ENCODE peak calls at places on chromosomes 16 and 17, in six cellular contexts. One of them, this sample, is unnamed.
A peak's percentile ranks its signal among the peaks of the same experiment; 100 is the strongest.

GRCh38 chr16:12340151-12340733 is 363.7 kb downstream of the SNX29 start:
- DNase-seq in AG04449: no peak
- DNase-seq in 8988T: no peak
- DNase-seq in H1: no peak
- DNase-seq in stimulated activated CD4-positive, alpha-beta T cell treated with anti-CD3 and anti-CD28 coated beads, Interleukin-1b, Interleukin-23, amount 100 ng/mL, for 24 hours: no peak
- DNase-seq in NCI-H187: no peak
- DNase-seq in this sample: no peak

GRCh38 chr17:51154176-51154575 is 817 bp downstream of the NME1 start:
- DNase-seq in AG04449: no peak
- DNase-seq in 8988T: no peak
- DNase-seq in H1: no peak
- DNase-seq in stimulated activated CD4-positive, alpha-beta T cell treated with anti-CD3 and anti-CD28 coated beads, Interleukin-1b, Interleukin-23, amount 100 ng/mL, for 24 hours: no peak
- DNase-seq in NCI-H187: no peak
- DNase-seq in this sample: no peak

GRCh38 chr17:83007504-83008475 is 71.6 kb upstream of the METRNL start:
- DNase-seq in AG04449: no peak
- DNase-seq in 8988T: no peak
- DNase-seq in H1: no peak
- DNase-seq in stimulated activated CD4-positive, alpha-beta T cell treated with anti-CD3 and anti-CD28 coated beads, Interleukin-1b, Interleukin-23, amount 100 ng/mL, for 24 hours: no peak
- DNase-seq in NCI-H187: peak; percentile 84
- DNase-seq in this sample: peak; percentile 11

GRCh38 chr16:67645397-67646121 is 615 bp downstream of the CARMIL2 start:
- DNase-seq in AG04449: no peak
- DNase-seq in 8988T: peak; percentile 51
- DNase-seq in H1: no peak
- DNase-seq in stimulated activated CD4-positive, alpha-beta T cell treated with anti-CD3 and anti-CD28 coated beads, Interleukin-1b, Interleukin-23, amount 100 ng/mL, for 24 hours: no peak
- DNase-seq in NCI-H187: no peak
- DNase-seq in this sample: no peak

GRCh38 chr17:36931697-36932382 is 5.4 kb upstream of the LHX1 start:
- DNase-seq in AG04449: no peak
- DNase-seq in 8988T: no peak
- DNase-seq in H1: no peak
- DNase-seq in stimulated activated CD4-positive, alpha-beta T cell treated with anti-CD3 and anti-CD28 coated beads, Interleukin-1b, Interleukin-23, amount 100 ng/mL, for 24 hours: no peak
- DNase-seq in NCI-H187: no peak
- DNase-seq in this sample: no peak

GRCh38 chr17:17728550-17729251 is 47.4 kb downstream of the RAI1 start:
- DNase-seq in AG04449: no peak
- DNase-seq in 8988T: no peak
- DNase-seq in H1: no peak
- DNase-seq in stimulated activated CD4-positive, alpha-beta T cell treated with anti-CD3 and anti-CD28 coated beads, Interleukin-1b, Interleukin-23, amount 100 ng/mL, for 24 hours: no peak
- DNase-seq in NCI-H187: no peak
- DNase-seq in this sample: no peak

GRCh38 chr17:73522696-73523095 is 121.5 kb downstream of the SDK2 start:
- DNase-seq in AG04449: no peak
- DNase-seq in 8988T: no peak
- DNase-seq in H1: no peak
- DNase-seq in stimulated activated CD4-positive, alpha-beta T cell treated with anti-CD3 and anti-CD28 coated beads, Interleukin-1b, Interleukin-23, amount 100 ng/mL, for 24 hours: no peak
- DNase-seq in NCI-H187: no peak
- DNase-seq in this sample: no peak

GRCh38 chr17:43562679-43563146 is 16.6 kb upstream of the ETV4 start:
- DNase-seq in AG04449: no peak
- DNase-seq in 8988T: no peak
- DNase-seq in H1: no peak
- DNase-seq in stimulated activated CD4-positive, alpha-beta T cell treated with anti-CD3 and anti-CD28 coated beads, Interleukin-1b, Interleukin-23, amount 100 ng/mL, for 24 hours: no peak
- DNase-seq in NCI-H187: no peak
- DNase-seq in this sample: no peak

GRCh38 chr17:66526827-66527226 is 224.4 kb downstream of the PRKCA start:
- DNase-seq in AG04449: no peak
- DNase-seq in 8988T: no peak
- DNase-seq in H1: no peak
- DNase-seq in stimulated activated CD4-positive, alpha-beta T cell treated with anti-CD3 and anti-CD28 coated beads, Interleukin-1b, Interleukin-23, amount 100 ng/mL, for 24 hours: no peak
- DNase-seq in NCI-H187: no peak
- DNase-seq in this sample: no peak

GRCh38 chr17:54901230-54901847 is 687 bp downstream of the TOM1L1 start:
- DNase-seq in AG04449: no peak
- DNase-seq in 8988T: no peak
- DNase-seq in H1: no peak
- DNase-seq in stimulated activated CD4-positive, alpha-beta T cell treated with anti-CD3 and anti-CD28 coated beads, Interleukin-1b, Interleukin-23, amount 100 ng/mL, for 24 hours: no peak
- DNase-seq in NCI-H187: no peak
- DNase-seq in this sample: no peak

GRCh38 chr16:81696136-81696958 is 82.7 kb upstream of the PLCG2 start:
- DNase-seq in AG04449: no peak
- DNase-seq in 8988T: no peak
- DNase-seq in H1: no peak
- DNase-seq in stimulated activated CD4-positive, alpha-beta T cell treated with anti-CD3 and anti-CD28 coated beads, Interleukin-1b, Interleukin-23, amount 100 ng/mL, for 24 hours: no peak
- DNase-seq in NCI-H187: no peak
- DNase-seq in this sample: no peak

GRCh38 chr17:56699186-56699895 is 105.8 kb downstream of the NOG start:
- DNase-seq in AG04449: peak; percentile 93
- DNase-seq in 8988T: peak; percentile 74
- DNase-seq in H1: peak; percentile 78
- DNase-seq in stimulated activated CD4-positive, alpha-beta T cell treated with anti-CD3 and anti-CD28 coated beads, Interleukin-1b, Interleukin-23, amount 100 ng/mL, for 24 hours: no peak
- DNase-seq in NCI-H187: no peak
- DNase-seq in this sample: no peak

GRCh38 chr16:67872631-67873434 is at the start of gene EDC4:
- DNase-seq in AG04449: peak; percentile 10
- DNase-seq in 8988T: peak; percentile 97
- DNase-seq in H1: no peak
- DNase-seq in stimulated activated CD4-positive, alpha-beta T cell treated with anti-CD3 and anti-CD28 coated beads, Interleukin-1b, Interleukin-23, amount 100 ng/mL, for 24 hours: peak; percentile 74
- DNase-seq in NCI-H187: no peak
- DNase-seq in this sample: no peak

GRCh38 chr17:74632196-74632540 is 8.6 kb upstream of the CD300E start:
- DNase-seq in AG04449: no peak
- DNase-seq in 8988T: no peak
- DNase-seq in H1: no peak
- DNase-seq in stimulated activated CD4-positive, alpha-beta T cell treated with anti-CD3 and anti-CD28 coated beads, Interleukin-1b, Interleukin-23, amount 100 ng/mL, for 24 hours: no peak
- DNase-seq in NCI-H187: no peak
- DNase-seq in this sample: no peak

GRCh38 chr17:9971991-9972390 is 66.9 kb upstream of the RCVRN start:
- DNase-seq in AG04449: no peak
- DNase-seq in 8988T: no peak
- DNase-seq in H1: no peak
- DNase-seq in stimulated activated CD4-positive, alpha-beta T cell treated with anti-CD3 and anti-CD28 coated beads, Interleukin-1b, Interleukin-23, amount 100 ng/mL, for 24 hours: no peak
- DNase-seq in NCI-H187: no peak
- DNase-seq in this sample: no peak

GRCh38 chr16:85017151-85017550 is 5.8 kb upstream of the ZDHHC7 start:
- DNase-seq in AG04449: no peak
- DNase-seq in 8988T: no peak
- DNase-seq in H1: no peak
- DNase-seq in stimulated activated CD4-positive, alpha-beta T cell treated with anti-CD3 and anti-CD28 coated beads, Interleukin-1b, Interleukin-23, amount 100 ng/mL, for 24 hours: no peak
- DNase-seq in NCI-H187: no peak
- DNase-seq in this sample: no peak

GRCh38 chr17:43431741-43432523 is 33.1 kb downstream of the ARL4D start:
- DNase-seq in AG04449: no peak
- DNase-seq in 8988T: no peak
- DNase-seq in H1: no peak
- DNase-seq in stimulated activated CD4-positive, alpha-beta T cell treated with anti-CD3 and anti-CD28 coated beads, Interleukin-1b, Interleukin-23, amount 100 ng/mL, for 24 hours: no peak
- DNase-seq in NCI-H187: no peak
- DNase-seq in this sample: no peak